ENCODE peak calls at places on chromosomes 11 and 22, in four cellular contexts. D is AG04450, A is fibroblast of mammary gland, B is psoas muscle. J is an unnamed sample.

GRCh38 chr11:110046759-110047386 is 46.3 kb upstream of the ZC3H12C start:
- DNase-seq in B (no peak), D (no peak), A (no peak), J (no peak)

GRCh38 chr11:40337118-40337517 is 1122.3 kb downstream of the LRRC4C start:
- DNase-seq in D (peak; percentile 3), B (no peak), A (no peak), J (no peak)

GRCh38 chr22:26461188-26461810 is 22.3 kb downstream of the HPS4 start:
- DNase-seq in D (no peak), A (peak; percentile 50), B (peak; percentile 63), J (no peak)

GRCh38 chr22:31119026-31119717 is 3.6 kb upstream of the INPP5J start:
- DNase-seq in A (no peak), B (no peak), D (no peak), J (no peak)

GRCh38 chr22:38180841-38181452 is 683 bp downstream of the PLA2G6 start:
- DNase-seq in D (no peak), A (no peak), B (peak; percentile 46), J (no peak)

GRCh38 chr11:65501005-65501529 is 2.2 kb downstream of the MALAT1 start:
- DNase-seq in A (peak; percentile 47), D (no peak), B (no peak), J (no peak)

GRCh38 chr11:118230088-118230487 is 5.3 kb upstream of the JAML start:
- DNase-seq in A (no peak), B (no peak), D (no peak), J (no peak)

GRCh38 chr11:131195801-131196517 is 174.5 kb upstream of the NTM start:
- DNase-seq in D (peak; percentile 11), B (no peak), A (peak; percentile 17), J (no peak)

GRCh38 chr11:95143106-95143681 is 53.5 kb downstream of the ENDOD1 start:
- DNase-seq in A (peak; percentile 64), B (no peak), D (peak; percentile 30), J (no peak)

GRCh38 chr11:12900496-12900895 is 108.6 kb upstream of the RASSF10 start:
- DNase-seq in D (peak; percentile 55), B (no peak), A (peak; percentile 88), J (no peak)

GRCh38 chr11:71498091-71498490 is 29.0 kb upstream of the KRTAP5-7 start:
- DNase-seq in D (no peak), B (no peak), A (no peak), J (no peak)

GRCh38 chr22:46416537-46417267 is 81.2 kb downstream of the TRMU start:
- DNase-seq in B (no peak), A (no peak), D (no peak), J (no peak)

GRCh38 chr22:23700706-23701105 is 9.9 kb downstream of the RGL4 start:
- DNase-seq in B (no peak), A (no peak), D (no peak), J (no peak)

GRCh38 chr11:41449483-41450050 is 9.9 kb downstream of the LRRC4C start:
- DNase-seq in A (no peak), D (no peak), B (no peak), J (no peak)

GRCh38 chr22:30241576-30242371 is 4.8 kb downstream of the LIF start:
- DNase-seq in D (no peak), A (no peak), B (no peak), J (no peak)

GRCh38 chr11:28104984-28105383 is 3.0 kb downstream of the KIF18A start:
- DNase-seq in D (no peak), B (no peak), A (no peak), J (no peak)

GRCh38 chr11:2883717-2884423 is 1.7 kb downstream of the CDKN1C start:
- DNase-seq in D (no peak), B (peak; percentile 60), A (no peak), J (no peak)

GRCh38 chr11:118002541-118003019 is 16.4 kb downstream of the IL10RA start:
- DNase-seq in A (peak; percentile 41), B (peak; percentile 58), D (no peak), J (no peak)

DNA sequence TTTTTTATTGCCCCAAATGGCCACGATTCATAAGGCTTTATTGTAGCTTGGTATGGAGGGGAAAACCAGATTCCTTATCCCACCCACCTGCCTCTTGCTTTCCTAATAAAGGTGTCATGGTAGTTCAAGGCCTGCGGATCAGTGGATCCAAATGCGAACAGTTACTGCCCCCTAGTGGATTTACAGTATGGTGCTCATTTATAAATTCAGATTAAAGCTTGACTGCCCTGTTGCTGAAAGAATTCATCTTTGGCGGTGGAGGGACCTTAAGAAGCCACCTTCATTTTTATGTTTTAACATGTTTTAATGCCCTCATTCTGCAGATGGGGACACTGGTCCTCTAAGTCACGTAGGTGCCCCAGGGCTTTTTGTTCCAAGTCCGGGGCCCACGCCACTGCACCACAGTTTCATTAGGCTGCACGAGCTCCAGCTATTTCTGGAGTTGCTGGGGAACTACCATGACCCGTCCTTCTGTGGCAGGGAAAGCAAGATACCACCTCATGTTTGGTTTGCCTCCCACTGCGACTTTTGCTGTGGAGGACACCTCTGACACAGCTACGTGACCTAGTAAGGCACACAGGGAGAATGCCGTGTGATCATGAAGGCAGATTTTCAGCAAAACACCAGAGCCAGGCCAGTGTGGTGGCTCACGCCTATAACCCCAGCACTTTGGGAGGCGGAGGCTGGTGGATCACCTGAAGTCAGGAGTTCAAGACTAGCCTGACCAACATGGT is 15.6 kb upstream of the INCENP start:
- DNase-seq in B (no peak), A (peak; percentile 75), D (no peak), J (no peak)
- TF ChIP-seq CTCF in B (peak; percentile 82), A (peak; percentile 87), D (peak; percentile 79), J (peak; percentile 90)

DNA sequence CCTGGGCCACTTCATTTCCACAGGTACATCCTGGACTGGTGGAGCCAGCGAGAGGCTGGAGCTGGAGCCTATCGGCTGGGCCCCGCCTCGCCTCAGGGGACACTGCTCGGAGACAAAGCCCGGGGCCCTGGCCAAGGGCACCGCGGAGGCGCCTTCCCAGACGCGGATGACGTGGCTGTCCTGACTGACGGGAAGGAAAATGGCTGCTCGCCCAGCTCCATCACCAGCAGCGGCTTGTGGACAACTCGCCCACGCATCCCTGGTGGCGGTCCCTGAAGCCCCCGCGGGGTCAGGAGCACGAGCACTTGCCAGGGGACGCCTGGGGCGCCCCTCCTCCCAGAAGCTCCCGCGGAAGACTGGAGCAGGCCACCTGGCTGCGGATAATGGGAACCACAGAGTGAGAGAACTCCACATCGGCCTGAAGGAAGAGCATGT is 49.6 kb downstream of the CECR2 start:
- DNase-seq in A (no peak), B (no peak), D (no peak), J (no peak)
- TF ChIP-seq CTCF in A (no peak), B (no peak), D (no peak), J (no peak)

GRCh38 chr11:17827006-17827405 is 92.4 kb downstream of the KCNC1 start:
- DNase-seq in B (no peak), D (no peak), A (no peak), J (no peak)
- TF ChIP-seq CTCF in B (no peak), D (peak; percentile 15), A (peak; percentile 25), J (peak; percentile 13)

GRCh38 chr11:32434387-32435151 is 770 bp downstream of the WT1 start:
- DNase-seq in D (no peak), A (no peak), B (no peak), J (no peak)
- TF ChIP-seq CTCF in D (no peak), A (no peak), B (no peak), J (no peak)

DNA sequence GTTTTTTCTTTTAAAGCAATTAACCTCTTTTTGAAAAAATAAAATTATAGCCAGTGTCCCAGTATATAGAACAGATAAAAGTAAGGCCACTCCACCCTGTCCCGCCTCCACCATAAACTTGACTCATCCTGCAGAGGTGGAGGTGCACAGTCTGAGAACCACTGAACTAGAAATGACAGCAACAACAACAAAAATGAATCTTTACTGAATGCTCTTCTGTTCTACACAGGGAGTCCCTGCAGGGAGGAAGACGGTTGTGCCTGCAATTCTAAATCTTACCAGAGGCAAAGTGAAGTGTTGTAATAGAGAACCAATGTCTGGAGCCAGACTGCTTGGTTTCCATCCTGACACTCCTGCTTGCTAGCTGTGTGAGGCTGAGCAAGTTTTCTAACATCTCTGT is 162.3 kb downstream of the FBXO7 start:
- DNase-seq in D (no peak), A (no peak), B (no peak), J (no peak)
- TF ChIP-seq CTCF in D (peak; percentile 34), A (no peak), B (no peak), J (no peak)

GRCh38 chr11:61480936-61481335 is 27.6 kb upstream of the LRRC10B start:
- DNase-seq in D (no peak), A (no peak), B (no peak), J (peak; percentile 86)
- TF ChIP-seq CTCF in D (no peak), A (no peak), B (no peak), J (no peak)

GRCh38 chr11:121067026-121067425 is 34.0 kb upstream of the TECTA start:
- DNase-seq in D (no peak), A (no peak), B (no peak), J (no peak)

GRCh38 chr11:121059605-121060004 is 35.7 kb downstream of the TBCEL start:
- DNase-seq in A (no peak), D (no peak), B (no peak), J (no peak)

GRCh38 chr11:121067453-121067852 is 33.6 kb upstream of the TECTA start:
- DNase-seq in A (no peak), D (peak; percentile 20), B (no peak), J (no peak)

GRCh38 chr11:121066623-121067022 is 34.4 kb upstream of the TECTA start:
- DNase-seq in D (no peak), A (no peak), B (no peak), J (no peak)

DNA sequence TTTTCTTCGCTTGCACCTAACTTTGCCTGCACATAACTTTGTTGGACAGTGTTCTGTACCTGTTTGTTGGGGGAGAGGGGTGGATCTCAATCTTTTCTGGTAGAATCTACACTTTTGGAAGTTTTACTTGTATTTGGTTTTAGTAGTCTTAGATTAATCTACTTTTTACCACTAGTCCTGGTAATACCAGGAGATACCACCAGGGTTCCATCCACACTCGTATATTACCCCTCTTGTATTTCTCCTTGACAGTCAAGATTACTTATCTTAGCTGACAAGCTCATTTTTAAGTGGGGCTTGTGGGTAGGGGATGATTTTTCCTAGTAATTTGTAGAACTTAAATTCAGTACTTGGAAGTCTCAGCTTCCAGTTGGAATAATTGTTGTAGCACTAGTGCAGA is 37.3 kb upstream of the TECTA start:
- DNase-seq in B (no peak), D (no peak), A (peak; percentile 11), J (no peak)
- TF ChIP-seq CTCF in B (peak; percentile 22), D (peak; percentile 50), A (peak; percentile 40), J (no peak)

GRCh38 chr11:46726206-46726862 is 7.3 kb downstream of the F2 start:
- DNase-seq in A (no peak), B (no peak), D (no peak), J (no peak)
- TF ChIP-seq CTCF in A (no peak), B (no peak), D (no peak), J (no peak)